ENCODE peak calls at places on chromosomes 3 and 15, in eight cellular contexts. N is aorta; B is left ventricle myocardium inferior; G is osteoblast; A is neuronal stem cell; X is H9; T is CD8-positive, alpha-beta T cell; V is psoas muscle. W is an unnamed sample.

GRCh38 chr15:40301467-40302179 is 6.1 kb downstream of the PLCB2 start:
- DNase-seq in V (no peak), B (no peak), A (no peak), G (peak; percentile 51), N (peak; percentile 36), X (peak; percentile 85), T (no peak), W (no peak)

GRCh38 chr3:43638594-43639447 is 17.0 kb upstream of the ANO10 start:
- DNase-seq in N (no peak), V (no peak), A (no peak), X (peak; percentile 44), T (no peak), B (no peak), G (no peak), W (peak; percentile 4)

GRCh38 chr3:34382859-34383258 is 584.4 kb downstream of the PDCD6IP start:
- DNase-seq in X (no peak), B (no peak), T (no peak), G (no peak), N (no peak), A (no peak), V (no peak), W (no peak)

GRCh38 chr15:51132384-51133139 is 37.9 kb upstream of the TNFAIP8L3 start:
- DNase-seq in A (peak; percentile 35), V (peak; percentile 46), G (peak; percentile 84), X (peak; percentile 50), N (peak; percentile 87), T (no peak), B (no peak), W (peak; percentile 18)

GRCh38 chr3:131794766-131795381 is 239.9 kb downstream of the CPNE4 start:
- DNase-seq in G (peak; percentile 64), V (no peak), B (no peak), X (peak; percentile 54), T (no peak), N (no peak), A (peak; percentile 51), W (peak; percentile 30)

GRCh38 chr15:32030795-32031194 is 480 bp downstream of the CHRNA7 start:
- DNase-seq in G (peak; percentile 39), V (no peak), T (no peak), B (no peak), X (peak; percentile 41), N (no peak), A (no peak), W (peak; percentile 31)

GRCh38 chr3:159839561-159840379 is 148.9 kb upstream of the IL12A start:
- DNase-seq in V (peak; percentile 18), A (peak; percentile 92), T (no peak), G (no peak), B (peak; percentile 39), N (no peak), X (peak; percentile 85), W (no peak)

GRCh38 chr15:48358229-48358641 is 27.0 kb downstream of the DUT start:
- DNase-seq in N (no peak), B (no peak), X (no peak), T (no peak), A (peak; percentile 9), V (no peak), G (peak; percentile 44), W (peak; percentile 44)

GRCh38 chr3:29333520-29333919 is 52.6 kb downstream of the RBMS3 start:
- DNase-seq in N (no peak), B (no peak), A (no peak), G (no peak), V (no peak), T (no peak), X (no peak), W (no peak)

GRCh38 chr15:62456011-62456920 is 291.2 kb upstream of the C2CD4B start:
- DNase-seq in G (peak; percentile 72), N (no peak), A (no peak), T (no peak), B (no peak), X (no peak), V (no peak), W (no peak)

GRCh38 chr3:135106445-135106844 is 311.4 kb downstream of the EPHB1 start:
- DNase-seq in B (no peak), A (peak; percentile 68), V (no peak), T (no peak), G (no peak), X (peak; percentile 57), N (no peak), W (peak; percentile 49)

GRCh38 chr15:100041380-100041779 is 300.4 kb downstream of the ADAMTS17 start:
- DNase-seq in G (no peak), B (no peak), N (no peak), T (no peak), V (no peak), X (no peak), A (no peak), W (no peak)

GRCh38 chr3:35438101-35438500 is 201.2 kb upstream of the ARPP21 start:
- DNase-seq in V (no peak), B (no peak), A (no peak), G (no peak), N (no peak), X (no peak), T (no peak), W (no peak)

GRCh38 chr3:14448063-14448462 is 45.7 kb downstream of the SLC6A6 start:
- DNase-seq in G (peak; percentile 19), T (no peak), B (no peak), X (no peak), N (no peak), V (no peak), A (no peak), W (no peak)

GRCh38 chr3:14446988-14447570 is 44.7 kb downstream of the SLC6A6 start:
- DNase-seq in V (no peak), T (no peak), X (no peak), A (no peak), N (no peak), B (no peak), G (no peak), W (no peak)

GRCh38 chr3:14450922-14451606 is 48.7 kb downstream of the SLC6A6 start:
- DNase-seq in T (no peak), V (no peak), N (no peak), G (no peak), B (no peak), X (no peak), A (no peak), W (no peak)

GRCh38 chr3:14450506-14450905 is 48.1 kb downstream of the SLC6A6 start:
- DNase-seq in V (no peak), B (no peak), N (no peak), A (no peak), T (no peak), G (no peak), X (no peak), W (no peak)

DNA sequence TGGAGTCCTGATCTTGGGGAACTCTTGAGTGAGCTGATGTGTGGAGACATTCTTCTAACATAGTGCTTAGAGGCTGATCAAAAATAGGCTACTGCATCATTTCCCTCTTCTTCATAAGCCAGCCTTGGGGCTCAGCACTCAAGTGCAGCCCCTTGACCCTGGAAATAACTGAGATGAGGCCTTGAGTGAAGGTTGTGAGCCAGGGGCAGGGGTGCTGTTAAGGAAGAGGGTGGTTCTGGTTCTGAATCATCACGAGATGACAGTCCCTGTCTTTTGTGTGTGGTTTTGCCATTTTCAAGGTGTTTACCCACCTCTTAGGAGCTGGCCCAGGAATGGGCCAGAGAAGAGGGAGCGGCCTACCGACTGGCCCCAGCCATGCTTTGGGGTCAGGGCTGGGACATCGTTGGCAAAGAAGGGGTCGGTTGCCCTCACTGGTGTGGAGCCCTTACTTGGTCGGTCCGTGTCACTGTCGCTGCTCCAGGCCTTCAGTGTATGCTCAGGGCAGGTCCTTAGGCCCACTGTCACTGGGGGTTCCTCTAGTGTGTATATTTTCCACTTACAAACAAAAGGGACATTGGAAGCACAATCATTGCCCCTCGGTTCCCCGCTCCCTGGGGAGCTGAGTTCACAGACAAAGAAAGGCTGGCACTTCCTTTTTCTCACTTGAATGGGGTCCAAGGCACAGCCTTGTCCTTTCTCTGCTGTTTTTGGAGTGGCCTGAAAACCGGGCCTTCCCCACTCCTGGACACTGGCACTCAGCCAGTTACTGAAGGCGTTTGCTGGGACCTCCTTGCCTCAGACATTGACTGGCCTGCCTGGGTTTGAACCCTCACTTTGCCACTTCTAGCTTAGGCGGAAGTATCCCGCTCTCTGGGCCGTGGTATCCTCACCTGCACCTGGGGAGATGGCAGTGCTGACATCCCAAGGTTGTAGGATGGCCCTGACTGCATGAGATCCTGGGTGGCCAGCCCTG is 46.6 kb downstream of the SLC6A6 start:
- DNase-seq in A (no peak), V (no peak), N (no peak), X (no peak), B (no peak), T (no peak), G (peak; percentile 37), W (no peak)
- H3K27me3 ChIP-seq in A (no peaks in the 10 kb centered on the region), V (no peaks in the 10 kb centered on the region), N (no peaks in the 10 kb centered on the region), X (no peaks in the 10 kb centered on the region), B (peaks cover 47% of the 10 kb centered on the region), T (no peaks in the 10 kb centered on the region), G (no peaks in the 10 kb centered on the region), W (no peaks in the 10 kb centered on the region)

GRCh38 chr3:13633176-13633575 is 84.3 kb downstream of the FBLN2 start:
- DNase-seq in V (no peak), T (no peak), N (no peak), G (no peak), A (no peak), X (no peak), B (no peak), W (no peak)
- H3K27me3 ChIP-seq in V (no peaks in the 10 kb centered on the region), T (no peaks in the 10 kb centered on the region), N (no peaks in the 10 kb centered on the region), G (no peaks in the 10 kb centered on the region), A (no peaks in the 10 kb centered on the region), X (no peaks in the 10 kb centered on the region), B (peaks cover 19% of the 10 kb centered on the region), W (peaks cover 24% of the 10 kb centered on the region)

DNA sequence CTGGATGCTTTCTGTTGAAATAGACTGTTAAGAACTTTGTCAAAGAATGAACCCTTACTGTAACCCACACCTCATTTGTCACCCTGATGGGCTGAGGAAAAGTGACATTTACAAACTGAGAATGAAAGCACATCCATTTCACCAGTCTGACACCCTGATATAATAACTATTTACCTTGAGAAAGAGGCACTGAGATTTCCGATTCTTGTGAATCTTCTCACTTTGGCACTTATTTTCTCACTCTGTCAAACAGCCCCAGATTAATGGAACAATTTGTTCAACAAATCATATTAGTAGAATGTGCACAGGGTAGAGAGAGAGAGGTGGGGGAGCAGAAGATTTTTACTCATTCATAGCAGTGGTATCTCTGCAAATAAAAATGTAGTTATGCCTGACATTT is 606.9 kb downstream of the MCTP2 start:
- DNase-seq in A (no peak), V (no peak), N (no peak), G (no peak), B (no peak), X (no peak), T (no peak), W (no peak)
- H3K27me3 ChIP-seq in A (no peaks in the 10 kb centered on the region), V (no peaks in the 10 kb centered on the region), N (no peaks in the 10 kb centered on the region), G (no peaks in the 10 kb centered on the region), B (no peaks in the 10 kb centered on the region), X (no peaks in the 10 kb centered on the region), T (no peaks in the 10 kb centered on the region), W (no peaks in the 10 kb centered on the region)

DNA sequence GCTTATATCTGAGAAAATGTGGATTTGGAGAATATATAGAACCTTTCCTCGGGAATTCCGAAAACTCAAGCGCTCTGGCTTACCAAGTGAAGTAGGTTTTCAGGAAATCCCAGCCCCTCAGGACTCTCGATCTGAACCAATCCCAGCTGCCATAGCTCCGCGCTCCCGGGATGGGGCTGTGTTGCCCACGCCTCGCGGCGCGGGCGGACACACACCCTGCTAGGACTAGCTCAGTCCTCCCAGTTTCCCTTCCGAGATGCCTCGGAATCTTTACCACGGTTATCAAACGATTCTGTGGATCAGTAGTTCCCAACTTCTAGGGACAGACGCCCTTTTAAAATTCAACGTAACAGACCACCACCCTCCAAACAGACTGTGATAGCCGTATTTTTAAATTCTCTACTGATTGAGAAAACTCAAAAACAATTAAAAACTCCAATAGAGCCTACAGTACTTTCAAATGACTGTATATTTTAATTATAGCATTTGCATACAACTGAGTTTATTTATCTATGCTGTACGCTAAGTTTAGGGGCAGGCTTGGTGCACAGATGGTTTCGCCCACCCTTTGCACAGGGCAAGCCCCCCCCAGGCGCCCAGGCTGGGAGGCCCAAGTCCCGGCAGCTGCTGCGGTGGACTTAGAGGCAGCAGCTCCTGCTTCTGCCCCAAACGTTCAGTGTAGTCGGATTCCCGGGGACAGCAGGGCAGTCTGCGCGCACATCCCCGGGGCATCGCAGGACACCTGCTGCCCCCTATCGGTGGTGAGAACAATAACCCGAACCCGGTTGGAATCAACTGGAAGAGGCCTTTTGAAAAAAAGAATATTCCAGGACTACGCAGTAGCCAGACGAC is 52.3 kb downstream of the CCDC54 start:
- DNase-seq in X (peak; percentile 88), G (peak; percentile 98), V (peak; percentile 79), T (peak; percentile 19), A (peak; percentile 79), N (peak; percentile 88), B (peak; percentile 74), W (peak; percentile 94)
- H3K27me3 ChIP-seq in X (peaks cover 8% of the 10 kb centered on the region), G (no peaks in the 10 kb centered on the region), V (no peaks in the 10 kb centered on the region), T (no peaks in the 10 kb centered on the region), A (no peaks in the 10 kb centered on the region), N (no peaks in the 10 kb centered on the region), B (no peaks in the 10 kb centered on the region), W (no peaks in the 10 kb centered on the region)